ENCODE peak calls at places on chromosomes 6 and 20, in ten cellular contexts. L is HT-29; M is C1 segment of cervical spinal cord; F is fibroblast of the aortic adventitia; U is EL; N is epithelial cell of esophagus; Y is T-helper 9 cell; I is NCI-H1092 treated with DMSO at 0.1 percent for 48 hours; S is activated CD4-positive, alpha-beta T cell treated with anti-CD3 and anti-CD28 coated beads, Interleukin-2, amount 50 U/mL, for 1 hour; H is activated T-cell treated with anti-CD3 and anti-CD28 coated beads for 1 hour. Z is an unnamed sample.

GRCh38 chr6:34223381-34223963 is 13.2 kb upstream of the HMGA1 start:
- DNase-seq in L (no peak), M (no peak), F (no peak), U (no peak), N (peak; percentile 29), Y (no peak), I (no peak), S (no peak), H (no peak), Z (no peak)

GRCh38 chr20:33482581-33482980 is 7.3 kb upstream of the CBFA2T2 start:
- DNase-seq in L (no peak), M (no peak), F (no peak), U (no peak), N (no peak), Y (no peak), I (peak; percentile 11), S (no peak), H (no peak), Z (no peak)

GRCh38 chr20:35698298-35699126 is 640 bp downstream of the NFS1 start:
- DNase-seq in L (peak; percentile 54), M (no peak), F (no peak), U (no peak), N (peak; percentile 21), Y (no peak), I (no peak), S (no peak), H (no peak), Z (no peak)

GRCh38 chr6:134980846-134981245 is 30.9 kb upstream of the ALDH8A1 start:
- DNase-seq in L (no peak), M (no peak), F (peak; percentile 9), U (no peak), N (no peak), Y (no peak), I (no peak), S (no peak), H (no peak), Z (no peak)

GRCh38 chr6:169849396-169849795 is 98.0 kb downstream of the ERMARD start:
- DNase-seq in L (no peak), M (no peak), F (no peak), U (no peak), N (no peak), Y (no peak), I (no peak), S (no peak), H (no peak), Z (no peak)

GRCh38 chr6:90284745-90285481 is 11.7 kb downstream of the BACH2 start:
- DNase-seq in L (peak; percentile 16), M (no peak), F (peak; percentile 34), U (peak; percentile 39), N (peak; percentile 64), Y (no peak), I (no peak), S (no peak), H (no peak), Z (peak; percentile 68)

GRCh38 chr6:66948106-66948505 is 1241.1 kb upstream of the EYS start:
- DNase-seq in L (no peak), M (no peak), F (no peak), U (no peak), N (peak; percentile 14), Y (no peak), I (no peak), S (no peak), H (no peak), Z (peak; percentile 80)

GRCh38 chr6:120627612-120628011 is 706.7 kb downstream of the TBC1D32 start:
- DNase-seq in L (no peak), M (no peak), F (no peak), U (no peak), N (no peak), Y (no peak), I (no peak), S (no peak), H (no peak), Z (no peak)

GRCh38 chr20:13581451-13581850 is 57.3 kb downstream of the TASP1 start:
- DNase-seq in L (no peak), M (no peak), F (no peak), U (no peak), N (no peak), Y (no peak), I (no peak), S (no peak), H (no peak), Z (no peak)

GRCh38 chr6:169265486-169266131 is 12.0 kb upstream of the THBS2 start:
- DNase-seq in L (no peak), M (no peak), F (no peak), U (no peak), N (no peak), Y (no peak), I (no peak), S (no peak), H (no peak), Z (no peak)

GRCh38 chr20:57072184-57072583 is 194.3 kb downstream of the BMP7 start:
- DNase-seq in L (no peak), M (no peak), F (no peak), U (no peak), N (no peak), Y (no peak), I (no peak), S (no peak), H (no peak), Z (no peak)

GRCh38 chr6:44250067-44250717 is 3.3 kb downstream of the HSP90AB1 start:
- DNase-seq in L (no peak), M (no peak), F (no peak), U (no peak), N (no peak), Y (no peak), I (no peak), S (no peak), H (no peak), Z (no peak)

GRCh38 chr6:21804941-21805610 is 211.5 kb downstream of the SOX4 start:
- DNase-seq in L (no peak), M (no peak), F (no peak), U (no peak), N (no peak), Y (no peak), I (no peak), S (no peak), H (no peak), Z (peak; percentile 77)

GRCh38 chr6:168542301-168542700 is 101.3 kb downstream of the SMOC2 start:
- DNase-seq in L (no peak), M (no peak), F (peak; percentile 89), U (no peak), N (no peak), Y (no peak), I (no peak), S (no peak), H (no peak), Z (no peak)

GRCh38 chr6:165110871-165111270 is 198.5 kb downstream of the C6orf118 start:
- DNase-seq in L (no peak), M (no peak), F (peak; percentile 23), U (no peak), N (no peak), Y (no peak), I (no peak), S (no peak), H (no peak), Z (no peak)

GRCh38 chr6:109794201-109794926 is 103.3 kb downstream of the FIG4 start:
- DNase-seq in L (no peak), M (no peak), F (peak; percentile 83), U (peak; percentile 91), N (peak; percentile 55), Y (no peak), I (peak; percentile 49), S (no peak), H (no peak), Z (peak; percentile 28)

GRCh38 chr6:110328231-110328630 is 29.9 kb downstream of the METTL24 start:
- DNase-seq in L (no peak), M (no peak), F (peak; percentile 77), U (peak; percentile 54), N (no peak), Y (no peak), I (no peak), S (no peak), H (no peak), Z (peak; percentile 61)

GRCh38 chr6:65410309-65410708 is 296.7 kb downstream of the EYS start:
- DNase-seq in L (no peak), M (no peak), F (no peak), U (no peak), N (no peak), Y (no peak), I (no peak), S (no peak), H (no peak), Z (no peak)

GRCh38 chr6:104326173-104327001 is 533.3 kb downstream of the HACE1 start:
- DNase-seq in L (no peak), M (no peak), F (peak; percentile 57), U (peak; percentile 65), N (no peak), Y (no peak), I (no peak), S (no peak), H (no peak), Z (peak; percentile 76)

GRCh38 chr20:61898405-61898804 is 167.3 kb downstream of the TAF4 start:
- DNase-seq in L (no peak), M (no peak), F (no peak), U (no peak), N (no peak), Y (no peak), I (no peak), S (no peak), H (no peak), Z (no peak)

GRCh38 chr6:42307141-42307470 is 89.4 kb upstream of the MRPS10 start:
- DNase-seq in L (no peak), M (no peak), F (no peak), U (no peak), N (no peak), Y (no peak), I (no peak), S (no peak), H (no peak), Z (no peak)

GRCh38 chr6:125751334-125751916 is 2.0 kb downstream of the HEY2 start:
- DNase-seq in L (no peak), M (no peak), F (no peak), U (no peak), N (no peak), Y (no peak), I (no peak), S (no peak), H (no peak), Z (no peak)

GRCh38 chr6:43698584-43699349 is 11.2 kb upstream of the MRPS18A start:
- DNase-seq in L (peak; percentile 16), M (no peak), F (peak; percentile 51), U (peak; percentile 18), N (no peak), Y (no peak), I (peak; percentile 61), S (no peak), H (no peak), Z (peak; percentile 67)

GRCh38 chr6:88813045-88813444 is 150.4 kb downstream of the RNGTT start:
- DNase-seq in L (no peak), M (no peak), F (no peak), U (no peak), N (no peak), Y (no peak), I (no peak), S (no peak), H (no peak), Z (peak; percentile 13)

GRCh38 chr6:139647816-139648215 is 273.4 kb upstream of the CITED2 start:
- DNase-seq in L (no peak), M (no peak), F (no peak), U (no peak), N (no peak), Y (no peak), I (no peak), S (no peak), H (no peak), Z (no peak)

GRCh38 chr6:112595841-112596240 is 248.7 kb downstream of the RFPL4B start:
- DNase-seq in L (no peak), M (no peak), F (no peak), U (no peak), N (no peak), Y (no peak), I (no peak), S (no peak), H (no peak), Z (no peak)

GRCh38 chr20:63566395-63567131 is 7.5 kb downstream of the HELZ2 start:
- DNase-seq in L (no peak), M (no peak), F (no peak), U (no peak), N (no peak), Y (no peak), I (no peak), S (no peak), H (no peak), Z (no peak)

GRCh38 chr6:17705428-17705777 is 1.3 kb downstream of the NUP153 start:
- DNase-seq in L (peak; percentile 55), M (no peak), F (peak; percentile 77), U (peak; percentile 87), N (peak; percentile 62), Y (no peak), I (peak; percentile 19), S (no peak), H (no peak), Z (peak; percentile 77)

Z was measured in choroid plexus epithelial cell.